ENCODE peak calls at places on chromosomes 6 and 20, in nine cellular contexts. V is heart right ventricle, B is AG04449, J is pancreas, F is cardiac muscle cell, Y is esophagus squamous epithelium, R is prostate gland, P is GM23338, O is left lung. X is an unnamed sample.

GRCh38 chr6:126170433-126170832 is 169.5 kb upstream of the CENPW start:
- DNase-seq in V (no peak), B (no peak), J (no peak), F (no peak), Y (no peak), R (no peak), P (no peak), O (no peak), X (peak; percentile 46)

GRCh38 chr6:111689946-111690345 is 84.3 kb upstream of the TRAF3IP2 start:
- DNase-seq in V (no peak), B (no peak), J (no peak), F (no peak), Y (no peak), R (no peak), P (no peak), O (no peak), X (no peak)

GRCh38 chr6:128885381-128885780 is 2.4 kb downstream of the LAMA2 start:
- DNase-seq in V (no peak), B (no peak), J (no peak), F (no peak), Y (no peak), R (no peak), P (no peak), O (no peak), X (no peak)

GRCh38 chr6:82878812-82879211 is 186.8 kb downstream of the UBE3D start:
- DNase-seq in V (no peak), B (no peak), J (no peak), F (peak; percentile 57), Y (no peak), R (no peak), P (no peak), O (no peak), X (no peak)

GRCh38 chr6:170227521-170227983 is 63.3 kb downstream of the DLL1 start:
- DNase-seq in V (no peak), B (no peak), J (peak; percentile 45), F (no peak), Y (no peak), R (no peak), P (no peak), O (peak; percentile 71), X (no peak)

GRCh38 chr6:101000334-101000733 is 119.2 kb upstream of the ASCC3 start:
- DNase-seq in V (no peak), B (no peak), J (no peak), F (peak; percentile 37), Y (no peak), R (no peak), P (no peak), O (no peak), X (no peak)

GRCh38 chr20:31652917-31653385 is 15.2 kb downstream of the COX4I2 start:
- DNase-seq in V (no peak), B (no peak), J (no peak), F (peak; percentile 66), Y (no peak), R (peak; percentile 51), P (no peak), O (no peak), X (peak; percentile 79)

GRCh38 chr6:126069457-126069856 is 83.1 kb downstream of the TRMT11 start:
- DNase-seq in V (peak; percentile 14), B (no peak), J (no peak), F (peak; percentile 46), Y (no peak), R (no peak), P (no peak), O (no peak), X (no peak)

GRCh38 chr20:33985280-33985679 is 8.4 kb upstream of the RALY start:
- DNase-seq in V (no peak), B (no peak), J (no peak), F (no peak), Y (no peak), R (no peak), P (no peak), O (no peak), X (no peak)

GRCh38 chr6:143598466-143599080 is 79.2 kb upstream of the PHACTR2 start:
- DNase-seq in V (no peak), B (no peak), J (no peak), F (no peak), Y (no peak), R (no peak), P (no peak), O (no peak), X (no peak)

GRCh38 chr20:16518068-16518783 is 55.0 kb downstream of the KIF16B start:
- DNase-seq in V (no peak), B (no peak), J (no peak), F (peak; percentile 61), Y (no peak), R (peak; percentile 50), P (peak; percentile 88), O (no peak), X (peak; percentile 52)

GRCh38 chr20:52779125-52779524 is 193.0 kb upstream of the TSHZ2 start:
- DNase-seq in V (no peak), B (no peak), J (no peak), F (no peak), Y (no peak), R (no peak), P (no peak), O (no peak), X (no peak)

GRCh38 chr20:45857836-45858250 is 429 bp downstream of the ZSWIM3 start:
- DNase-seq in V (no peak), B (no peak), J (no peak), F (no peak), Y (no peak), R (no peak), P (peak; percentile 76), O (no peak), X (no peak)

GRCh38 chr20:44715495-44716308 is 533 bp downstream of the CCN5 start:
- DNase-seq in V (no peak), B (no peak), J (no peak), F (no peak), Y (no peak), R (no peak), P (no peak), O (no peak), X (no peak)

GRCh38 chr6:2476376-2476775 is 231.0 kb upstream of the GMDS start:
- DNase-seq in V (no peak), B (no peak), J (no peak), F (no peak), Y (no peak), R (no peak), P (no peak), O (no peak), X (no peak)

GRCh38 chr6:3977875-3978711 is 100.8 kb downstream of the FAM217A start:
- DNase-seq in V (no peak), B (peak; percentile 84), J (no peak), F (peak; percentile 91), Y (no peak), R (no peak), P (peak; percentile 78), O (no peak), X (peak; percentile 27)
- TF ChIP-seq CTCF in V (peak; percentile 68), B (peak; percentile 46), J (peak; percentile 17), F (peak; percentile 75), Y (peak; percentile 51), R (no peak), P (peak; percentile 74), O (peak; percentile 50), X (peak; percentile 61)

GRCh38 chr6:138560130-138560850 is 61.0 kb upstream of the NHSL1 start:
- DNase-seq in V (no peak), B (no peak), J (no peak), F (no peak), Y (no peak), R (no peak), P (no peak), O (no peak), X (no peak)

GRCh38 chr6:138557147-138557546 is 57.9 kb upstream of the NHSL1 start:
- DNase-seq in V (no peak), B (no peak), J (no peak), F (no peak), Y (no peak), R (no peak), P (no peak), O (no peak), X (no peak)

GRCh38 chr6:138559153-138559552 is 59.9 kb upstream of the NHSL1 start:
- DNase-seq in V (no peak), B (no peak), J (no peak), F (no peak), Y (no peak), R (no peak), P (no peak), O (no peak), X (no peak)

GRCh38 chr6:138554146-138554545 is 54.9 kb upstream of the NHSL1 start:
- DNase-seq in V (no peak), B (no peak), J (no peak), F (no peak), Y (no peak), R (no peak), P (no peak), O (no peak), X (no peak)

GRCh38 chr6:138555294-138555988 is 56.1 kb upstream of the NHSL1 start:
- DNase-seq in V (no peak), B (no peak), J (no peak), F (no peak), Y (no peak), R (no peak), P (peak; percentile 86), O (no peak), X (no peak)
- H3K4me3 ChIP-seq in V (no peak overlapping the region), B (no peak overlapping the region), J (no peak overlapping the region), F (peak overlapping the region; percentile 1), Y (no peak overlapping the region), R (no peak overlapping the region), P (no peak overlapping the region), O (no peak overlapping the region), X (no peak overlapping the region)

GRCh38 chr6:35178012-35178411 is 35.7 kb upstream of the SCUBE3 start:
- DNase-seq in V (no peak), B (no peak), J (no peak), F (no peak), Y (no peak), R (no peak), P (no peak), O (no peak), X (no peak)

GRCh38 chr6:35181313-35181932 is 32.3 kb upstream of the SCUBE3 start:
- DNase-seq in V (no peak), B (no peak), J (no peak), F (peak; percentile 67), Y (no peak), R (no peak), P (no peak), O (no peak), X (no peak)

GRCh38 chr6:35177586-35177985 is 36.2 kb upstream of the SCUBE3 start:
- DNase-seq in V (no peak), B (no peak), J (no peak), F (peak; percentile 43), Y (no peak), R (no peak), P (no peak), O (no peak), X (no peak)

GRCh38 chr6:35177139-35177538 is 36.0 kb upstream of the TCP11 start:
- DNase-seq in V (no peak), B (no peak), J (no peak), F (no peak), Y (no peak), R (no peak), P (no peak), O (no peak), X (no peak)

GRCh38 chr6:35178932-35179832 is 34.6 kb upstream of the SCUBE3 start:
- DNase-seq in V (no peak), B (no peak), J (no peak), F (no peak), Y (no peak), R (no peak), P (peak; percentile 66), O (no peak), X (no peak)
- TF ChIP-seq CTCF in V (no peak), B (no peak), J (no peak), F (no peak), Y (no peak), R (no peak), P (peak; percentile 42), O (no peak), X (no peak)

GRCh38 chr20:24697411-24697810 is 228.0 kb downstream of the SYNDIG1 start:
- DNase-seq in V (no peak), B (no peak), J (no peak), F (no peak), Y (no peak), R (no peak), P (no peak), O (no peak), X (no peak)
- H3K4me3 ChIP-seq in V (no peak overlapping the region), B (no peak overlapping the region), J (no peak overlapping the region), F (no peak overlapping the region), Y (no peak overlapping the region), R (no peak overlapping the region), P (no peak overlapping the region), O (no peak overlapping the region), X (no peak overlapping the region)

X was measured in LNCaP clone FGC.